ENCODE peak calls at places on chromosomes 7 and 10, in ten cellular contexts. One of them, this sample, is unnamed.

GRCh38 chr10:131972474-131973071 is 9.2 kb downstream of the BNIP3 start:
- DNase-seq in esophagus squamous epithelium: no peak
- DNase-seq in heart right ventricle: peak
- DNase-seq in mammary epithelial cell: no peak
- DNase-seq in heart left ventricle: peak
- DNase-seq in fibroblast of mammary gland: peak
- DNase-seq in body of pancreas: peak
- DNase-seq in ovary: peak
- DNase-seq in PC-3: no peak
- DNase-seq in fibroblast of pulmonary artery: peak
- DNase-seq in this sample: no peak

GRCh38 chr7:134742688-134743350 is 36.6 kb upstream of the CALD1 start:
- DNase-seq in heart left ventricle: no peak
- DNase-seq in heart right ventricle: peak
- DNase-seq in esophagus squamous epithelium: no peak
- DNase-seq in mammary epithelial cell: no peak
- DNase-seq in PC-3: no peak
- DNase-seq in fibroblast of pulmonary artery: peak
- DNase-seq in ovary: peak
- DNase-seq in body of pancreas: no peak
- DNase-seq in fibroblast of mammary gland: peak
- DNase-seq in this sample: peak

GRCh38 chr7:30926323-30926722 is 14.7 kb downstream of the AQP1 start:
- DNase-seq in heart right ventricle: no peak
- DNase-seq in ovary: peak
- DNase-seq in mammary epithelial cell: no peak
- DNase-seq in body of pancreas: peak
- DNase-seq in esophagus squamous epithelium: no peak
- DNase-seq in fibroblast of pulmonary artery: no peak
- DNase-seq in PC-3: no peak
- DNase-seq in heart left ventricle: no peak
- DNase-seq in fibroblast of mammary gland: no peak
- DNase-seq in this sample: no peak

GRCh38 chr10:103451091-103451801 is 924 bp downstream of the CALHM2 start:
- DNase-seq in esophagus squamous epithelium: peak
- DNase-seq in heart left ventricle: peak
- DNase-seq in heart right ventricle: peak
- DNase-seq in ovary: peak
- DNase-seq in fibroblast of pulmonary artery: peak
- DNase-seq in mammary epithelial cell: peak
- DNase-seq in PC-3: peak
- DNase-seq in body of pancreas: peak
- DNase-seq in fibroblast of mammary gland: peak
- DNase-seq in this sample: peak

GRCh38 chr10:36489181-36489927 is 636.0 kb upstream of the ANKRD30A start:
- DNase-seq in esophagus squamous epithelium: no peak
- DNase-seq in body of pancreas: no peak
- DNase-seq in heart left ventricle: peak
- DNase-seq in heart right ventricle: peak
- DNase-seq in ovary: no peak
- DNase-seq in mammary epithelial cell: no peak
- DNase-seq in fibroblast of mammary gland: peak
- DNase-seq in PC-3: no peak
- DNase-seq in fibroblast of pulmonary artery: peak
- DNase-seq in this sample: no peak

GRCh38 chr10:117221156-117221711 is 19.7 kb upstream of the SLC18A2 start:
- DNase-seq in heart left ventricle: no peak
- DNase-seq in PC-3: peak
- DNase-seq in fibroblast of mammary gland: peak
- DNase-seq in fibroblast of pulmonary artery: no peak
- DNase-seq in esophagus squamous epithelium: no peak
- DNase-seq in ovary: no peak
- DNase-seq in body of pancreas: no peak
- DNase-seq in heart right ventricle: no peak
- DNase-seq in mammary epithelial cell: peak
- DNase-seq in this sample: no peak

GRCh38 chr7:156657681-156658080 is 17.1 kb downstream of the RNF32 start:
- DNase-seq in esophagus squamous epithelium: no peak
- DNase-seq in fibroblast of mammary gland: no peak
- DNase-seq in heart left ventricle: no peak
- DNase-seq in body of pancreas: no peak
- DNase-seq in heart right ventricle: no peak
- DNase-seq in PC-3: no peak
- DNase-seq in ovary: no peak
- DNase-seq in fibroblast of pulmonary artery: no peak
- DNase-seq in mammary epithelial cell: no peak
- DNase-seq in this sample: no peak

GRCh38 chr10:133273534-133274143 is 3.0 kb downstream of the ADAM8 start:
- DNase-seq in body of pancreas: no peak
- DNase-seq in esophagus squamous epithelium: no peak
- DNase-seq in heart right ventricle: no peak
- DNase-seq in PC-3: no peak
- DNase-seq in fibroblast of mammary gland: no peak
- DNase-seq in fibroblast of pulmonary artery: no peak
- DNase-seq in heart left ventricle: no peak
- DNase-seq in ovary: no peak
- DNase-seq in mammary epithelial cell: no peak
- DNase-seq in this sample: no peak

GRCh38 chr7:80154656-80155325 is 20.2 kb downstream of the GNAI1 start:
- DNase-seq in ovary: no peak
- DNase-seq in heart right ventricle: no peak
- DNase-seq in esophagus squamous epithelium: no peak
- DNase-seq in mammary epithelial cell: no peak
- DNase-seq in PC-3: no peak
- DNase-seq in fibroblast of pulmonary artery: peak
- DNase-seq in heart left ventricle: no peak
- DNase-seq in fibroblast of mammary gland: peak
- DNase-seq in body of pancreas: no peak
- DNase-seq in this sample: no peak

GRCh38 chr7:77714195-77714594 is 17.9 kb downstream of the RSBN1L start:
- DNase-seq in heart right ventricle: no peak
- DNase-seq in body of pancreas: no peak
- DNase-seq in heart left ventricle: no peak
- DNase-seq in PC-3: no peak
- DNase-seq in fibroblast of pulmonary artery: no peak
- DNase-seq in ovary: no peak
- DNase-seq in fibroblast of mammary gland: no peak
- DNase-seq in mammary epithelial cell: no peak
- DNase-seq in esophagus squamous epithelium: no peak
- DNase-seq in this sample: no peak

GRCh38 chr10:11353229-11353896 is 258.1 kb downstream of the USP6NL start:
- DNase-seq in heart right ventricle: no peak
- DNase-seq in body of pancreas: no peak
- DNase-seq in fibroblast of pulmonary artery: no peak
- DNase-seq in esophagus squamous epithelium: no peak
- DNase-seq in ovary: no peak
- DNase-seq in fibroblast of mammary gland: no peak
- DNase-seq in heart left ventricle: no peak
- DNase-seq in PC-3: no peak
- DNase-seq in mammary epithelial cell: no peak
- DNase-seq in this sample: no peak

GRCh38 chr7:137898839-137899681 is 52.3 kb upstream of the DGKI start:
- DNase-seq in PC-3: peak
- DNase-seq in body of pancreas: peak
- DNase-seq in fibroblast of mammary gland: peak
- DNase-seq in mammary epithelial cell: peak
- DNase-seq in heart left ventricle: peak
- DNase-seq in ovary: peak
- DNase-seq in esophagus squamous epithelium: no peak
- DNase-seq in fibroblast of pulmonary artery: peak
- DNase-seq in heart right ventricle: peak
- DNase-seq in this sample: peak

GRCh38 chr10:124417846-124418725 is 637 bp downstream of the OAT start:
- DNase-seq in heart right ventricle: peak
- DNase-seq in heart left ventricle: peak
- DNase-seq in body of pancreas: peak
- DNase-seq in fibroblast of mammary gland: peak
- DNase-seq in mammary epithelial cell: peak
- DNase-seq in ovary: peak
- DNase-seq in fibroblast of pulmonary artery: peak
- DNase-seq in PC-3: peak
- DNase-seq in esophagus squamous epithelium: no peak
- DNase-seq in this sample: peak

GRCh38 chr7:14767716-14768425 is 134.7 kb downstream of the DGKB start:
- DNase-seq in ovary: no peak
- DNase-seq in heart right ventricle: no peak
- DNase-seq in esophagus squamous epithelium: no peak
- DNase-seq in heart left ventricle: no peak
- DNase-seq in fibroblast of pulmonary artery: peak
- DNase-seq in PC-3: peak
- DNase-seq in fibroblast of mammary gland: peak
- DNase-seq in body of pancreas: no peak
- DNase-seq in mammary epithelial cell: no peak
- DNase-seq in this sample: no peak

DNA sequence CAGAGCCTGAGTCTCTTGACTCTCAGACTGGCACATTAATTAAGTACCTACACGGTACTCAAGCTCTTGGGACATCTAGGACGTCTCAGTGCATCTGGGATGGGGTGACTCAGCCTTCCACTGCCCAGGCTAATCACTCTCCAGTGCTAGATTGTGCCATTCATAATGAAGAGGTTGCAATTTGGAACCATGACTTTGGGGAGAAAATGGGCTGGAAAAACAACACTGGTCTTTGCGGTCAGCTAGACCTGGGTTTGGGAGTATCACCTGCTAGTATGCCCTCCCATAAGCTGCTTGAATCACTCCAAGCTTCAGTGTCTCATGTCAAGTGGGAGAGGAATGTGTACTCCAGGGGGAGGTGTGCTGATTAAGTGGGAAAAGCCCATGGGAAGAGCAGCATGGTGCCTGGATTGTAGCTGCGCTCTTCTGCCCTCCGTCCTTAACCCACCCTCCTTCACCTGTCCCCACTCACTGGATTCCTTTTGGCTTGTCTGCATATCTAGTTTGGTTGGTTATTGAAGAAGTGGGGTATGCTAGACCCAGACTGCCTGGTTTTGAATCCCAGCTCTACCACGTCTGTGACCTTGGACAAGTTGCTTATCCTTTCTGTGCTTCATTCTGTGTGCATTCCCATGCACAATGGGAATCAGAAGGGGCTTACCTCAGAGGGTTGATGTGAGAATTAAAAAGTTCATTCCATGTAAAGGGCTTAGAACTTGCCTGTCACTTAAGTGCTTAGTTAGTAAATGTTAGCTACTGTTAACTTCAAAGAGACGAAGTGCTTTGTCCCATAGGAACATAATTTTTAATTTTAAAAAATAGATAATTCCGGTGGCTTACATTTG is 3.8 kb downstream of the NFE2L3 start:
- DNase-seq in mammary epithelial cell: peak
- DNase-seq in body of pancreas: no peak
- DNase-seq in heart left ventricle: no peak
- DNase-seq in heart right ventricle: no peak
- DNase-seq in esophagus squamous epithelium: no peak
- DNase-seq in ovary: no peak
- DNase-seq in fibroblast of pulmonary artery: peak
- DNase-seq in fibroblast of mammary gland: peak
- DNase-seq in PC-3: peak
- DNase-seq in this sample: peak
- TF ChIP-seq CTCF in mammary epithelial cell: no peak
- TF ChIP-seq CTCF in body of pancreas: no peak
- TF ChIP-seq CTCF in heart left ventricle: no peak
- TF ChIP-seq CTCF in heart right ventricle: no peak
- TF ChIP-seq CTCF in esophagus squamous epithelium: no peak
- TF ChIP-seq CTCF in ovary: no peak
- TF ChIP-seq CTCF in fibroblast of pulmonary artery: peak
- TF ChIP-seq CTCF in fibroblast of mammary gland: no peak
- TF ChIP-seq CTCF in PC-3: no peak
- TF ChIP-seq CTCF in this sample: peak

GRCh38 chr7:876077-876971 is at the start of gene GET4:
- DNase-seq in ovary: peak
- DNase-seq in heart left ventricle: peak
- DNase-seq in fibroblast of mammary gland: peak
- DNase-seq in heart right ventricle: peak
- DNase-seq in esophagus squamous epithelium: peak
- DNase-seq in PC-3: peak
- DNase-seq in fibroblast of pulmonary artery: peak
- DNase-seq in mammary epithelial cell: peak
- DNase-seq in body of pancreas: peak
- DNase-seq in this sample: peak
- TF ChIP-seq CTCF in ovary: peak
- TF ChIP-seq CTCF in heart left ventricle: no peak
- TF ChIP-seq CTCF in fibroblast of mammary gland: no peak
- TF ChIP-seq CTCF in heart right ventricle: peak
- TF ChIP-seq CTCF in esophagus squamous epithelium: peak
- TF ChIP-seq CTCF in PC-3: no peak
- TF ChIP-seq CTCF in fibroblast of pulmonary artery: no peak
- TF ChIP-seq CTCF in mammary epithelial cell: no peak
- TF ChIP-seq CTCF in body of pancreas: peak
- TF ChIP-seq CTCF in this sample: peak

DNA sequence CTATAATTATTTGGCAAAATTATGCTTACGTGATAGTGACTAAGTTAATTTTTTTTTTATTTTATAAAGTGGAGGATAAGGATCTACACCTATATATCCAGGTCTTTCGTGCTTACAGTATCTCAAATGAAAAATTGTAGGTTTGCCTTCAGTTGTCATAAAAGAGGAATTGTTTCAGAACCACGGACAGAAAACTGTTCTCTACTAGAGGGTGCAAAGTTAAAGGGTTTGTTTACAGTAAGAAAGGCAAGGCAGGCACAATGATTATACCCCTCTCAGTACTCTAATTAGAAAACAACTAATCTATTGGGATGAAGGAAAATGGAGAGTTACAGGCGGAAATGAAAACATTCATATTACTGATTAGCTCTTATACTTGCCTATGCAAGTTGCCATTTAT is 1.5 kb downstream of the PCLO start:
- DNase-seq in fibroblast of mammary gland: no peak
- DNase-seq in fibroblast of pulmonary artery: peak
- DNase-seq in ovary: no peak
- DNase-seq in mammary epithelial cell: peak
- DNase-seq in body of pancreas: no peak
- DNase-seq in PC-3: no peak
- DNase-seq in heart left ventricle: no peak
- DNase-seq in heart right ventricle: no peak
- DNase-seq in esophagus squamous epithelium: no peak
- DNase-seq in this sample: no peak
- TF ChIP-seq CTCF in fibroblast of mammary gland: no peak
- TF ChIP-seq CTCF in fibroblast of pulmonary artery: no peak
- TF ChIP-seq CTCF in ovary: no peak
- TF ChIP-seq CTCF in mammary epithelial cell: no peak
- TF ChIP-seq CTCF in body of pancreas: no peak
- TF ChIP-seq CTCF in PC-3: no peak
- TF ChIP-seq CTCF in heart left ventricle: no peak
- TF ChIP-seq CTCF in heart right ventricle: no peak
- TF ChIP-seq CTCF in esophagus squamous epithelium: no peak
- TF ChIP-seq CTCF in this sample: no peak

GRCh38 chr10:27328946-27329345 is 88.3 kb upstream of the ACBD5 start:
- DNase-seq in mammary epithelial cell: no peak
- DNase-seq in ovary: no peak
- DNase-seq in PC-3: no peak
- DNase-seq in fibroblast of pulmonary artery: no peak
- DNase-seq in body of pancreas: no peak
- DNase-seq in heart left ventricle: no peak
- DNase-seq in esophagus squamous epithelium: no peak
- DNase-seq in heart right ventricle: no peak
- DNase-seq in fibroblast of mammary gland: no peak
- DNase-seq in this sample: no peak

DNA sequence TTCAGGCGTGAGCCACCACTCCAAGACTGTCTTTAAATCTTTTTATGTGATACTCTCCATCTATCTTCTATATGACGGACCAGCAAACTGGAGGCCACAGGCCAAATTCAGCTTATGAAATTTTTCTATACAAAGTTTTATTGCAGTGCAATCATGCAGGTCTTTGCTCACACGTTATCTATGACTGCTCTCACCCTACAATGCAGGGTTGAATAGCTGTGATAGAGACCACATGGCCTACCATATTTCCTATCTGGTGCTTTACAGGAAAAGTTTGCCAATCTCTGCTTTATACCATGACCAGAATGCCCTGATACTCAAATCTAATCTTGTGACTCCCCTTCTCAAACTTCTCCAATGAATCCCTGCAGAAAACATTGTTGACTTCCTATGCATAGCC is 89.5 kb upstream of the ACBD5 start:
- DNase-seq in esophagus squamous epithelium: no peak
- DNase-seq in fibroblast of pulmonary artery: no peak
- DNase-seq in body of pancreas: no peak
- DNase-seq in heart left ventricle: no peak
- DNase-seq in mammary epithelial cell: no peak
- DNase-seq in fibroblast of mammary gland: no peak
- DNase-seq in PC-3: no peak
- DNase-seq in heart right ventricle: no peak
- DNase-seq in ovary: no peak
- DNase-seq in this sample: no peak
- TF ChIP-seq CTCF in esophagus squamous epithelium: no peak
- TF ChIP-seq CTCF in fibroblast of pulmonary artery: no peak
- TF ChIP-seq CTCF in body of pancreas: no peak
- TF ChIP-seq CTCF in heart left ventricle: no peak
- TF ChIP-seq CTCF in mammary epithelial cell: no peak
- TF ChIP-seq CTCF in fibroblast of mammary gland: no peak
- TF ChIP-seq CTCF in PC-3: no peak
- TF ChIP-seq CTCF in heart right ventricle: no peak
- TF ChIP-seq CTCF in ovary: no peak
- TF ChIP-seq CTCF in this sample: no peak

This sample was measured in HFFc6.